ENCODE peak calls at places on chromosomes 2 and 18, in seven cellular contexts. One of them, this sample, is unnamed.

GRCh38 chr2:134508396-134508795 is 210.4 kb downstream of the TMEM163 start:
- DNase-seq in CD8-positive, alpha-beta T cell: no peak
- DNase-seq in HCT116: no peak
- DNase-seq in mesendoderm: no peak
- DNase-seq in upper lobe of left lung: no peak
- DNase-seq in A549: no peak
- DNase-seq in fibroblast of lung: no peak
- DNase-seq in this sample: no peak

GRCh38 chr2:104638162-104638561 is 215.8 kb upstream of the POU3F3 start:
- DNase-seq in HCT116: no peak
- DNase-seq in upper lobe of left lung: no peak
- DNase-seq in CD8-positive, alpha-beta T cell: no peak
- DNase-seq in A549: no peak
- DNase-seq in fibroblast of lung: no peak
- DNase-seq in mesendoderm: no peak
- DNase-seq in this sample: no peak

GRCh38 chr18:12839526-12840196 is 44.4 kb downstream of the PTPN2 start:
- DNase-seq in HCT116: no peak
- DNase-seq in A549: no peak
- DNase-seq in upper lobe of left lung: no peak
- DNase-seq in fibroblast of lung: no peak
- DNase-seq in CD8-positive, alpha-beta T cell: no peak
- DNase-seq in mesendoderm: no peak
- DNase-seq in this sample: no peak

GRCh38 chr2:218631837-218632236 is 24.1 kb downstream of the PLCD4 start:
- DNase-seq in A549: no peak
- DNase-seq in CD8-positive, alpha-beta T cell: no peak
- DNase-seq in upper lobe of left lung: no peak
- DNase-seq in mesendoderm: no peak
- DNase-seq in HCT116: peak; percentile 6
- DNase-seq in fibroblast of lung: no peak
- DNase-seq in this sample: no peak

GRCh38 chr2:11753452-11753885 is 7.0 kb downstream of the LPIN1 start:
- DNase-seq in mesendoderm: peak; percentile 47
- DNase-seq in fibroblast of lung: no peak
- DNase-seq in HCT116: no peak
- DNase-seq in A549: no peak
- DNase-seq in CD8-positive, alpha-beta T cell: peak; percentile 47
- DNase-seq in upper lobe of left lung: no peak
- DNase-seq in this sample: no peak

GRCh38 chr2:11123856-11124759 is 31.2 kb upstream of the SLC66A3 start:
- DNase-seq in HCT116: peak; percentile 62
- DNase-seq in upper lobe of left lung: peak; percentile 94
- DNase-seq in A549: peak; percentile 85
- DNase-seq in CD8-positive, alpha-beta T cell: peak; percentile 45
- DNase-seq in fibroblast of lung: peak; percentile 51
- DNase-seq in mesendoderm: peak; percentile 69
- DNase-seq in this sample: peak; percentile 29

GRCh38 chr18:48352051-48352755 is 57.0 kb downstream of the ZBTB7C start:
- DNase-seq in A549: no peak
- DNase-seq in upper lobe of left lung: no peak
- DNase-seq in fibroblast of lung: no peak
- DNase-seq in CD8-positive, alpha-beta T cell: no peak
- DNase-seq in mesendoderm: no peak
- DNase-seq in HCT116: no peak
- DNase-seq in this sample: no peak

GRCh38 chr2:39608212-39608575 is 57.5 kb upstream of the TMEM178A start:
- DNase-seq in mesendoderm: no peak
- DNase-seq in HCT116: no peak
- DNase-seq in upper lobe of left lung: no peak
- DNase-seq in A549: no peak
- DNase-seq in fibroblast of lung: no peak
- DNase-seq in CD8-positive, alpha-beta T cell: no peak
- DNase-seq in this sample: no peak

GRCh38 chr18:42275949-42276730 is 321.1 kb downstream of the PIK3C3 start:
- DNase-seq in fibroblast of lung: no peak
- DNase-seq in upper lobe of left lung: no peak
- DNase-seq in CD8-positive, alpha-beta T cell: no peak
- DNase-seq in mesendoderm: no peak
- DNase-seq in A549: no peak
- DNase-seq in HCT116: no peak
- DNase-seq in this sample: no peak

GRCh38 chr2:4174796-4175195 is 471.4 kb downstream of the DCDC2C start:
- DNase-seq in A549: no peak
- DNase-seq in fibroblast of lung: peak; percentile 2
- DNase-seq in upper lobe of left lung: no peak
- DNase-seq in CD8-positive, alpha-beta T cell: no peak
- DNase-seq in mesendoderm: no peak
- DNase-seq in HCT116: no peak
- DNase-seq in this sample: no peak

GRCh38 chr2:67616749-67617148 is 219.6 kb downstream of the ETAA1 start:
- DNase-seq in mesendoderm: no peak
- DNase-seq in upper lobe of left lung: no peak
- DNase-seq in CD8-positive, alpha-beta T cell: no peak
- DNase-seq in A549: no peak
- DNase-seq in HCT116: no peak
- DNase-seq in fibroblast of lung: peak; percentile 87
- DNase-seq in this sample: no peak

GRCh38 chr2:165868211-165868610 is 74.2 kb upstream of the GALNT3 start:
- DNase-seq in mesendoderm: no peak
- DNase-seq in HCT116: no peak
- DNase-seq in CD8-positive, alpha-beta T cell: no peak
- DNase-seq in upper lobe of left lung: no peak
- DNase-seq in A549: no peak
- DNase-seq in fibroblast of lung: peak; percentile 44
- DNase-seq in this sample: no peak

GRCh38 chr18:44862112-44862511 is 181.4 kb downstream of the SETBP1 start:
- DNase-seq in fibroblast of lung: no peak
- DNase-seq in mesendoderm: no peak
- DNase-seq in CD8-positive, alpha-beta T cell: no peak
- DNase-seq in A549: no peak
- DNase-seq in HCT116: no peak
- DNase-seq in upper lobe of left lung: no peak
- DNase-seq in this sample: no peak

GRCh38 chr2:148965596-148966431 is 72.7 kb upstream of the LYPD6B start:
- DNase-seq in mesendoderm: no peak
- DNase-seq in A549: no peak
- DNase-seq in upper lobe of left lung: no peak
- DNase-seq in HCT116: no peak
- DNase-seq in fibroblast of lung: no peak
- DNase-seq in CD8-positive, alpha-beta T cell: no peak
- DNase-seq in this sample: no peak

GRCh38 chr2:235432741-235433520 is 60.9 kb upstream of the AGAP1 start:
- DNase-seq in fibroblast of lung: no peak
- DNase-seq in upper lobe of left lung: no peak
- DNase-seq in A549: no peak
- DNase-seq in CD8-positive, alpha-beta T cell: no peak
- DNase-seq in HCT116: no peak
- DNase-seq in mesendoderm: no peak
- DNase-seq in this sample: no peak

GRCh38 chr18:49447810-49448745 is 12.4 kb downstream of the DYM start:
- DNase-seq in HCT116: peak; percentile 67
- DNase-seq in mesendoderm: peak; percentile 91
- DNase-seq in A549: peak; percentile 12
- DNase-seq in fibroblast of lung: peak; percentile 68
- DNase-seq in CD8-positive, alpha-beta T cell: peak; percentile 16
- DNase-seq in upper lobe of left lung: no peak
- DNase-seq in this sample: peak; percentile 33

GRCh38 chr2:191679818-191680600 is 2.1 kb downstream of the NABP1 start:
- DNase-seq in mesendoderm: peak; percentile 73
- DNase-seq in fibroblast of lung: peak; percentile 64
- DNase-seq in CD8-positive, alpha-beta T cell: no peak
- DNase-seq in upper lobe of left lung: no peak
- DNase-seq in HCT116: peak; percentile 66
- DNase-seq in A549: peak; percentile 35
- DNase-seq in this sample: no peak

GRCh38 chr2:119864318-119864717 is 104.6 kb downstream of the PTPN4 start:
- DNase-seq in fibroblast of lung: no peak
- DNase-seq in CD8-positive, alpha-beta T cell: no peak
- DNase-seq in mesendoderm: no peak
- DNase-seq in HCT116: no peak
- DNase-seq in upper lobe of left lung: no peak
- DNase-seq in A549: no peak
- DNase-seq in this sample: no peak

GRCh38 chr2:146412625-146413024 is 1432.2 kb upstream of the ACVR2A start:
- DNase-seq in fibroblast of lung: no peak
- DNase-seq in upper lobe of left lung: peak; percentile 34
- DNase-seq in mesendoderm: peak; percentile 55
- DNase-seq in CD8-positive, alpha-beta T cell: no peak
- DNase-seq in A549: no peak
- DNase-seq in HCT116: peak; percentile 12
- DNase-seq in this sample: no peak

GRCh38 chr18:23932385-23933067 is 82.0 kb upstream of the TTC39C start:
- DNase-seq in upper lobe of left lung: no peak
- DNase-seq in A549: no peak
- DNase-seq in CD8-positive, alpha-beta T cell: no peak
- DNase-seq in HCT116: no peak
- DNase-seq in fibroblast of lung: no peak
- DNase-seq in mesendoderm: no peak
- DNase-seq in this sample: no peak

GRCh38 chr2:23414876-23415275 is 29.9 kb downstream of the KLHL29 start:
- DNase-seq in HCT116: no peak
- DNase-seq in fibroblast of lung: no peak
- DNase-seq in mesendoderm: peak; percentile 83
- DNase-seq in upper lobe of left lung: no peak
- DNase-seq in A549: no peak
- DNase-seq in CD8-positive, alpha-beta T cell: no peak
- DNase-seq in this sample: peak; percentile 41

DNA sequence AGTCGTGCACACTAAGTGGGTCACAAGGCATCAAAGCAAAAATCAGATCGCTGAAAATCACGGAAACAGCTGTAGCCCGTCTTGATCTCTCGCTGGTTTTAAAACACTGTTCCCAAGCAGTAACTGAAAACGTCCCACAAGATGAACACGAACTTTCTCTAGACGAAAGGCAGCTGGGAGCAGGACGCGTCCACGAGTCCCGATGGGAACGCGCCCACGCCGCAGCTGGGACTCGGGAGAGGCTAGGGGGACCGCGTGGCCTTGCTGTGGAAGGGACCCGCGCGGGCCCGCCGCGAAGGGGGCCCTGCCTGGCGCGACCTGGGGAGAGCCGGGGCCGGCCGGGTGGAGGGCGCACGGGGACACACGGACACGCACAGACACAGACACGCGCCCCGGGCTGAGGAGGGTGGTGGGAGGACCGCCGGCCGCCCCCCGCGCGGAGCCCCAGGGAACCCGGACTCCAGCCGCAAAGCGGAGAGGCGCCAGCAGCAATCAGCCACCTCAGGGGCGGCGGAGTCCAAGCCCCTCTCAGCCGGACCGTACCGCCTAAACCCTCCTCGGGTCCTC is 614 bp downstream of the STK17B start:
- DNase-seq in HCT116: no peak
- DNase-seq in fibroblast of lung: peak; percentile 78
- DNase-seq in A549: no peak
- DNase-seq in mesendoderm: peak; percentile 48
- DNase-seq in upper lobe of left lung: peak; percentile 92
- DNase-seq in CD8-positive, alpha-beta T cell: peak; percentile 39
- DNase-seq in this sample: peak; percentile 41
- H3K4me1 ChIP-seq in HCT116: peaks cover 4% of the 10 kb centered on the region
- H3K4me1 ChIP-seq in fibroblast of lung: peaks cover 4% of the 10 kb centered on the region
- H3K4me1 ChIP-seq in A549: peaks cover 32% of the 10 kb centered on the region
- H3K4me1 ChIP-seq in mesendoderm: peaks cover 2% of the 10 kb centered on the region
- H3K4me1 ChIP-seq in upper lobe of left lung: peaks cover 6% of the 10 kb centered on the region
- H3K4me1 ChIP-seq in CD8-positive, alpha-beta T cell: peaks cover 44% of the 10 kb centered on the region
- H3K4me1 ChIP-seq in this sample: peaks cover 34% of the 10 kb centered on the region

GRCh38 chr2:207135801-207136457 is 29.8 kb downstream of the KLF7 start:
- DNase-seq in A549: no peak
- DNase-seq in mesendoderm: no peak
- DNase-seq in fibroblast of lung: no peak
- DNase-seq in HCT116: no peak
- DNase-seq in upper lobe of left lung: no peak
- DNase-seq in CD8-positive, alpha-beta T cell: no peak
- DNase-seq in this sample: no peak
- H3K4me1 ChIP-seq in A549: peaks cover 78% of the 10 kb centered on the region
- H3K4me1 ChIP-seq in mesendoderm: peaks cover 29% of the 10 kb centered on the region
- H3K4me1 ChIP-seq in fibroblast of lung: peaks cover 24% of the 10 kb centered on the region
- H3K4me1 ChIP-seq in HCT116: no peaks in the 10 kb centered on the region
- H3K4me1 ChIP-seq in upper lobe of left lung: peaks cover 79% of the 10 kb centered on the region
- H3K4me1 ChIP-seq in CD8-positive, alpha-beta T cell: peaks cover 45% of the 10 kb centered on the region
- H3K4me1 ChIP-seq in this sample: peaks cover 76% of the 10 kb centered on the region

GRCh38 chr18:64713284-64713683 is 564.4 kb upstream of the LINC00305 start:
- DNase-seq in HCT116: no peak
- DNase-seq in upper lobe of left lung: no peak
- DNase-seq in fibroblast of lung: no peak
- DNase-seq in mesendoderm: no peak
- DNase-seq in CD8-positive, alpha-beta T cell: no peak
- DNase-seq in A549: no peak
- DNase-seq in this sample: no peak

GRCh38 chr18:64712035-64712434 is 563.1 kb upstream of the LINC00305 start:
- DNase-seq in CD8-positive, alpha-beta T cell: no peak
- DNase-seq in fibroblast of lung: no peak
- DNase-seq in mesendoderm: no peak
- DNase-seq in A549: no peak
- DNase-seq in upper lobe of left lung: no peak
- DNase-seq in HCT116: no peak
- DNase-seq in this sample: no peak

GRCh38 chr18:64720781-64721464 is 572.0 kb upstream of the LINC00305 start:
- DNase-seq in mesendoderm: peak; percentile 1
- DNase-seq in fibroblast of lung: no peak
- DNase-seq in HCT116: no peak
- DNase-seq in CD8-positive, alpha-beta T cell: no peak
- DNase-seq in upper lobe of left lung: no peak
- DNase-seq in A549: no peak
- DNase-seq in this sample: no peak

GRCh38 chr18:64717026-64717425 is 568.1 kb upstream of the LINC00305 start:
- DNase-seq in CD8-positive, alpha-beta T cell: no peak
- DNase-seq in mesendoderm: peak; percentile 33
- DNase-seq in upper lobe of left lung: no peak
- DNase-seq in HCT116: no peak
- DNase-seq in A549: no peak
- DNase-seq in fibroblast of lung: no peak
- DNase-seq in this sample: no peak
- H3K4me1 ChIP-seq in CD8-positive, alpha-beta T cell: no peaks in the 10 kb centered on the region
- H3K4me1 ChIP-seq in mesendoderm: no peaks in the 10 kb centered on the region
- H3K4me1 ChIP-seq in upper lobe of left lung: no peaks in the 10 kb centered on the region
- H3K4me1 ChIP-seq in HCT116: no peaks in the 10 kb centered on the region
- H3K4me1 ChIP-seq in A549: no peaks in the 10 kb centered on the region
- H3K4me1 ChIP-seq in fibroblast of lung: no peaks in the 10 kb centered on the region
- H3K4me1 ChIP-seq in this sample: no peaks in the 10 kb centered on the region

GRCh38 chr18:46751882-46752281 is 5.0 kb downstream of the ST8SIA5 start:
- DNase-seq in mesendoderm: no peak
- DNase-seq in upper lobe of left lung: no peak
- DNase-seq in CD8-positive, alpha-beta T cell: no peak
- DNase-seq in A549: no peak
- DNase-seq in fibroblast of lung: no peak
- DNase-seq in HCT116: no peak
- DNase-seq in this sample: no peak

GRCh38 chr18:46754188-46754587 is 2.7 kb downstream of the ST8SIA5 start:
- DNase-seq in fibroblast of lung: no peak
- DNase-seq in mesendoderm: no peak
- DNase-seq in upper lobe of left lung: no peak
- DNase-seq in HCT116: no peak
- DNase-seq in CD8-positive, alpha-beta T cell: no peak
- DNase-seq in A549: no peak
- DNase-seq in this sample: no peak

GRCh38 chr18:46754661-46755292 is 2.1 kb downstream of the ST8SIA5 start:
- DNase-seq in HCT116: no peak
- DNase-seq in fibroblast of lung: no peak
- DNase-seq in A549: no peak
- DNase-seq in CD8-positive, alpha-beta T cell: no peak
- DNase-seq in upper lobe of left lung: peak; percentile 35
- DNase-seq in mesendoderm: peak; percentile 45
- DNase-seq in this sample: no peak

GRCh38 chr18:46748466-46748865 is 8.4 kb downstream of the ST8SIA5 start:
- DNase-seq in upper lobe of left lung: no peak
- DNase-seq in mesendoderm: no peak
- DNase-seq in HCT116: no peak
- DNase-seq in CD8-positive, alpha-beta T cell: no peak
- DNase-seq in fibroblast of lung: no peak
- DNase-seq in A549: no peak
- DNase-seq in this sample: no peak

GRCh38 chr18:46750626-46751025 is 6.2 kb downstream of the ST8SIA5 start:
- DNase-seq in upper lobe of left lung: no peak
- DNase-seq in fibroblast of lung: no peak
- DNase-seq in HCT116: no peak
- DNase-seq in mesendoderm: no peak
- DNase-seq in A549: no peak
- DNase-seq in CD8-positive, alpha-beta T cell: no peak
- DNase-seq in this sample: no peak
- H3K4me1 ChIP-seq in upper lobe of left lung: no peaks in the 10 kb centered on the region
- H3K4me1 ChIP-seq in fibroblast of lung: no peaks in the 10 kb centered on the region
- H3K4me1 ChIP-seq in HCT116: no peaks in the 10 kb centered on the region
- H3K4me1 ChIP-seq in mesendoderm: no peaks in the 10 kb centered on the region
- H3K4me1 ChIP-seq in A549: no peaks in the 10 kb centered on the region
- H3K4me1 ChIP-seq in CD8-positive, alpha-beta T cell: no peaks in the 10 kb centered on the region
- H3K4me1 ChIP-seq in this sample: no peaks in the 10 kb centered on the region